ENCODE peak calls at places on chromosomes 6 and 20, in seven cellular contexts. U is endodermal cell; O is CD8-positive, alpha-beta memory T cell; F is right cardiac atrium; C is heart right ventricle; B is mesenchymal stem cell; J is hepatocyte. M is an unnamed sample.

GRCh38 chr20:5665417-5665816 is 84.8 kb upstream of the SHLD1 start:
- DNase-seq in B (no peak), O (no peak), J (no peak), U (no peak), F (no peak), C (no peak), M (no peak)

GRCh38 chr20:31497838-31498540 is 16.3 kb upstream of the HM13 start:
- DNase-seq in C (peak; percentile 69), O (no peak), B (no peak), J (peak; percentile 26), U (peak; percentile 64), F (peak; percentile 83), M (no peak)

GRCh38 chr6:123062645-123063044 is 66.6 kb downstream of the CLVS2 start:
- DNase-seq in O (no peak), C (no peak), F (no peak), U (no peak), J (no peak), B (no peak), M (no peak)

GRCh38 chr6:108635505-108636226 is 74.9 kb downstream of the FOXO3 start:
- DNase-seq in B (peak; percentile 29), F (no peak), J (no peak), C (no peak), U (no peak), O (peak; percentile 71), M (peak; percentile 33)

GRCh38 chr20:16020971-16021370 is 552.3 kb downstream of the KIF16B start:
- DNase-seq in F (no peak), O (no peak), J (no peak), B (no peak), U (no peak), C (no peak), M (no peak)

GRCh38 chr6:41371461-41371991 is 36.1 kb downstream of the NCR2 start:
- DNase-seq in F (peak; percentile 81), B (peak; percentile 80), O (no peak), U (peak; percentile 88), J (peak; percentile 84), C (peak; percentile 50), M (no peak)

GRCh38 chr20:46720776-46721425 is 11.5 kb downstream of the SLC2A10 start:
- DNase-seq in C (no peak), F (no peak), B (peak; percentile 22), O (no peak), J (no peak), U (no peak), M (no peak)

GRCh38 chr6:130724089-130724488 is 103.1 kb upstream of the SMLR1 start:
- DNase-seq in O (no peak), J (no peak), B (no peak), C (no peak), U (no peak), F (no peak), M (peak; percentile 43)

GRCh38 chr6:13268914-13269532 is 59.3 kb downstream of the TBC1D7 start:
- DNase-seq in B (peak; percentile 58), J (peak; percentile 40), O (no peak), C (no peak), F (no peak), U (peak; percentile 78), M (no peak)

GRCh38 chr6:130713144-130713543 is 114.1 kb upstream of the SMLR1 start:
- DNase-seq in J (peak; percentile 28), F (no peak), C (no peak), U (peak; percentile 93), B (no peak), O (no peak), M (no peak)

GRCh38 chr6:80967618-80968017 is 784.9 kb downstream of the TENT5A start:
- DNase-seq in J (no peak), U (peak; percentile 61), C (no peak), F (no peak), B (peak; percentile 24), O (no peak), M (no peak)

GRCh38 chr6:3226422-3227362 is 761 bp downstream of the TUBB2B start:
- DNase-seq in U (peak; percentile 77), B (peak; percentile 52), J (peak; percentile 73), O (no peak), C (no peak), F (peak; percentile 60), M (peak; percentile 47)

GRCh38 chr6:134217516-134218140 is 100.3 kb downstream of the SGK1 start:
- DNase-seq in C (no peak), U (no peak), B (peak; percentile 26), F (no peak), J (no peak), O (no peak), M (no peak)

GRCh38 chr6:16286151-16286522 is 47.8 kb downstream of the GMPR start:
- DNase-seq in U (peak; percentile 94), F (peak; percentile 75), O (no peak), J (peak; percentile 75), C (peak; percentile 12), B (peak; percentile 57), M (no peak)

DNA sequence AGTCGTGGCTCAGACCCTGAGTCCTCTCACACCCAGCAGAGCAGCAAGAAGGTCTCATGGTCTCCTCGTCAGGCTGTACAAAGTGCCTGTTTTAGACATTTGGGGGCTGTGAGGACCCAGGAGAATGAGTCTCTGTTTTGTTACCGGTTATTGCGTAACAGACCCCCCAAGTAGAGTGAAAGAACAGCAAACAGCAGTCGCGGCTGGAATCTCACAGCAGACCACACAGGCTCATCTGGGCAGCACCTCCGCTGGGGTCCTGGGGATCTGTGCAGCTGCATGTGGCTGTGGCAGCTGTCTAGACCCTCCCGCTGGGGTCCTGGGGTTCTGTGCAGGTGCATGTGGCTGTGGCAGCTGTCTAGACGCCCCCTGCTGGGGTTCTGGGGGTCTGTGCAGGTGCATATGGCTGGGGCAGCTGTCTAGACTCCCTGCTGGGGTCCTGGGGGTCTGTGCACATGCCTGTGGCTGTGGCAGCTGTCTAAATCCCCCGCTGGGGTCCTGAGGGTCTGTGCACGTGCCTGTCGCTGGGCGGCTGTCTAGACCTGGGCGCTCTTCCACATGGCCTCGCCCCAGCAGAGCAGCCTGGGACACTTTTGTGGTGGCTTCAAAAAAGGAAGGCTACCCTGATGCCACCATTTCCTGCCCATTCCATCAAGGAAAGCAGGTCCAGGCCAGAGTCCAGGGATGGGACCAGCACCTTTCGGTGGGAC is 24.7 kb downstream of the ENTPD6 start:
- DNase-seq in J (no peak), U (no peak), B (no peak), O (peak; percentile 41), C (no peak), F (peak; percentile 63), M (no peak)
- H3K27ac ChIP-seq in J (no peak overlapping the region), U (no peak overlapping the region), B (peak overlapping the region; percentile 54), O (no peak overlapping the region), C (no peak overlapping the region), F (peak overlapping the region; percentile 74), M (no peak overlapping the region)

DNA sequence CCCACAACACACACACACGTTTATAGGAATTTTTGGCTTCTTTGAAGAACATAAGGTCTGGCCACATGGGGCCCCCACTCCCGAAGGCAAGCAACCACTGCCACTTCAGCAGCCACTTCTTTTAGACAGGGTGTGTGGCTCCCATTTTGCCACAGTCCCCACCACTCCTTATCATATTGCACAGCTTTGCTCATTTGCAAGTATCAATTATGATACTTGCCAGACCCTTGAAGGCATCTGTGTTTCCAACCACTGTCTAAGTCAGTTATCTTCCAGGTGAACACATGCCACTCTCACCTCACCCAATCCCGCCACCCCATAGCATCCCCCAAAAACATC is 73.1 kb downstream of the NOL4L start:
- DNase-seq in U (peak; percentile 22), J (no peak), C (no peak), O (no peak), F (no peak), B (no peak), M (no peak)
- H3K4me3 ChIP-seq in U (no peak overlapping the region), J (no peak overlapping the region), C (no peak overlapping the region), O (peak overlapping the region; percentile 49), F (no peak overlapping the region), B (no peak overlapping the region), M (no peak overlapping the region)

DNA sequence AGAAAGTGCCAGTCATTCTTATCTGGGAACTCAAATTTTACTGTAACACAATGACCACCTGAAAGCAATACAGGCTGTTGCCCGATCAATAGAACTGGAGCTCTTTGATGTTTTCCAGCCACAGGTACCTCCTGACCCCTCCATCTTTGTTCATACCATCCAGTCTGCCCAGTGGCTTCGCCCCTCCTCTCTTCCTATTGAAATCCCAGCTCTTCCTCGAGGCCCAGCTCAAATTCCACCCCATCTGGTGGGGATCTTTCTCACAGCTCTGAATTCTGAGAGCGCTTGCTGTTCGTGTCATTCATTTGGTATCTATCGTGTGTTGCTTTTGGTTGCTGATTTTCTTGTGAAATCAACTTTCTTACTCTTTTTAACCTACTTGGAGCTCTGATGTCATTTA is 87.9 kb upstream of the CNKSR3 start:
- DNase-seq in O (no peak), B (no peak), J (no peak), C (no peak), U (no peak), F (no peak), M (no peak)
- H3K27ac ChIP-seq in O (no peak overlapping the region), B (no peak overlapping the region), J (no peak overlapping the region), C (no peak overlapping the region), U (no peak overlapping the region), F (no peak overlapping the region), M (no peak overlapping the region)

DNA sequence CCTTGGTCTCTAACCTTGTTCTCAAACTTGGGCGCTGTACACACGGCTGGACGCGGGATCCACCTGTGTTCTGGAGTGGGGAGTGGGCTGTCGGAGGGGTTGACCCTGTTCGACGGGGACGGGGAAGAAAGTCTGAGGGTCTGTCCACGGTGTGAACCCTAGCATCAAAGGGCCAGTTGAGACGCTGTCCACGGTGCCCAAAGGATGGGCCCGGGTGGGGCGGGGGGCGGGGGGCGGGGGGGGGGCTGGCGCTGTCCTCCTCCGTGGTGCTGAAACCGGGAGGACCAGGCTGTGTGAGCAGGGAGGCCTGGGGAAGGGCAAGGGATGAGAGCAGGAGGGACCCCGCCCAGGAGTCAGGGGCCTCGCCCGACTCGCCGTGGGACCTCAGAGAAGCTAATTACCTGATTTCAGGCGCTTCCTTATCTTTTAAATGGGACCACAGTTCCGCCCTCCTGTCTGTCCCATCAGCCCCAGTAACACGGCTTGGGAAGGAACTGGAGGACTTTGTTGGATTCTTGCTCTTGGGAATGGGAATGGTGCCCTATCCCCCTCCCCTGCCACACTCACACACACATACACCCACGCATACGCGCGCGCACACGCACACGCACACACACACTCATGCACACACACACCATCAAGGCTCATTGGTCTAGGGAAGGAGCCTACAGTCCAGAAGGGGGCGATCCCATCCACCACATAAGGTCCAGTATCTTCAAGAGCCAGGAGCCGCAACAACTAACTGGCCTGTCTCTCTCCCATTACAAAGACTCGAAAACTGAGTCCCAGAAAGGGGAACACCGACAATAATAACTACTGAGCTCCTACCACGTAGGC is 1.0 kb upstream of the VSTM2L start:
- DNase-seq in F (no peak), J (peak; percentile 63), O (no peak), B (peak; percentile 53), U (peak; percentile 91), C (no peak), M (no peak)
- H3K4me3 ChIP-seq in F (peak overlapping the region; percentile 42), J (no peak overlapping the region), O (no peak overlapping the region), B (no peak overlapping the region), U (peak overlapping the region; percentile 53), C (peak overlapping the region; percentile 39), M (no peak overlapping the region)

GRCh38 chr6:156919370-156919769 is 142.2 kb downstream of the ARID1B start:
- DNase-seq in O (no peak), B (no peak), J (no peak), F (no peak), U (no peak), C (no peak), M (no peak)
- H3K27ac ChIP-seq in O (no peak overlapping the region), B (no peak overlapping the region), J (no peak overlapping the region), F (no peak overlapping the region), U (no peak overlapping the region), C (no peak overlapping the region), M (no peak overlapping the region)

GRCh38 chr20:51767867-51768758 is at the start of gene ATP9A:
- DNase-seq in U (peak; percentile 73), B (peak; percentile 32), C (peak; percentile 27), O (no peak), F (peak; percentile 76), J (peak; percentile 61), M (no peak)
- H3K4me3 ChIP-seq in U (peak within 1 kb of the TSS; percentile 87), B (peak within 1 kb of the TSS; percentile 74), C (peak within 1 kb of the TSS; percentile 77), O (peak within 1 kb of the TSS; percentile 39), F (peak within 1 kb of the TSS; percentile 100), J (peak within 1 kb of the TSS; percentile 99), M (no peak within 1 kb of the TSS)